ENCODE peak calls at places on chromosomes 4 and X, in six cellular contexts. Z, B, O, A, V and Y are unnamed samples.

GRCh38 chr4:190014771-190015537 is 12.1 kb downstream of the FRG2 start:
- DNase-seq in O (no peak), B (no peak), A (no peak), V (no peak), Z (no peak), Y (peak; percentile 58)

GRCh38 chr4:106369456-106370060 is 980 bp upstream of the GIMD1 start:
- DNase-seq in V (no peak), Z (no peak), A (peak; percentile 85), B (peak; percentile 2), O (no peak), Y (peak; percentile 28)

GRCh38 chr4:130028552-130028951 is 932.6 kb downstream of the C4orf33 start:
- DNase-seq in B (no peak), A (peak; percentile 78), Z (no peak), O (no peak), V (no peak), Y (no peak)

GRCh38 chrX:138775501-138775900 is 64.0 kb upstream of the FGF13 start:
- DNase-seq in Z (no peak), V (no peak), O (no peak), B (no peak), A (peak; percentile 23), Y (peak; percentile 2)

GRCh38 chrX:10296581-10296980 is 139.8 kb downstream of the CLCN4 start:
- DNase-seq in Z (no peak), V (no peak), A (no peak), B (no peak), O (no peak), Y (no peak)

GRCh38 chr4:147828361-147828760 is 96.5 kb downstream of the ARHGAP10 start:
- DNase-seq in Z (no peak), V (no peak), O (no peak), B (no peak), A (no peak), Y (no peak)

GRCh38 chr4:146456681-146457080 is 65.1 kb downstream of the SLC10A7 start:
- DNase-seq in A (no peak), B (no peak), V (no peak), O (no peak), Z (no peak), Y (no peak)

GRCh38 chr4:172850838-172851237 is 317.8 kb upstream of the GALNT7 start:
- DNase-seq in O (no peak), V (no peak), A (peak; percentile 33), B (no peak), Z (no peak), Y (no peak)

GRCh38 chrX:45379186-45379585 is 178.5 kb upstream of the DIPK2B start:
- DNase-seq in O (no peak), V (no peak), B (no peak), A (no peak), Z (no peak), Y (no peak)

GRCh38 chr4:43071069-43071468 is 178.6 kb downstream of the GRXCR1 start:
- DNase-seq in V (no peak), B (no peak), O (no peak), Z (no peak), A (no peak), Y (no peak)